ENCODE peak calls at places on chromosome 6, in four cellular contexts. One of them, this sample, is unnamed.

GRCh38 chr6:84908304-84908904 is 144.0 kb upstream of the TBX18 start:
- DNase-seq in H9: no peak
- DNase-seq in IMR-90: no peak
- DNase-seq in H1: no peak
- DNase-seq in this sample: no peak

GRCh38 chr6:3162067-3162497 is 4.7 kb upstream of the TUBB2A start:
- DNase-seq in H9: no peak
- DNase-seq in IMR-90: no peak
- DNase-seq in H1: no peak
- DNase-seq in this sample: no peak

GRCh38 chr6:36268478-36269248 is 1.2 kb upstream of the PNPLA1 start:
- DNase-seq in H9: no peak
- DNase-seq in IMR-90: peak
- DNase-seq in H1: no peak
- DNase-seq in this sample: no peak

GRCh38 chr6:52511572-52512151 is 65.2 kb downstream of the TRAM2 start:
- DNase-seq in H9: no peak
- DNase-seq in IMR-90: peak
- DNase-seq in H1: no peak
- DNase-seq in this sample: no peak

GRCh38 chr6:98946877-98947410 is 802 bp downstream of the FBXL4 start:
- DNase-seq in H9: no peak
- DNase-seq in IMR-90: peak
- DNase-seq in H1: no peak
- DNase-seq in this sample: no peak

GRCh38 chr6:14848019-14848418 is 397.9 kb upstream of the JARID2 start:
- DNase-seq in H9: no peak
- DNase-seq in IMR-90: peak
- DNase-seq in H1: no peak
- DNase-seq in this sample: no peak

GRCh38 chr6:11974089-11974488 is 38.0 kb upstream of the HIVEP1 start:
- DNase-seq in H9: no peak
- DNase-seq in IMR-90: peak
- DNase-seq in H1: no peak
- DNase-seq in this sample: no peak

GRCh38 chr6:115058414-115059211 is 715.8 kb upstream of the HS3ST5 start:
- DNase-seq in H9: no peak
- DNase-seq in IMR-90: no peak
- DNase-seq in H1: no peak
- DNase-seq in this sample: no peak

GRCh38 chr6:133418108-133418507 is 177.0 kb downstream of the EYA4 start:
- DNase-seq in H9: no peak
- DNase-seq in IMR-90: peak
- DNase-seq in H1: no peak
- DNase-seq in this sample: no peak

GRCh38 chr6:119966484-119966883 is 616.9 kb upstream of the MAN1A1 start:
- DNase-seq in H9: peak
- DNase-seq in IMR-90: no peak
- DNase-seq in H1: peak
- DNase-seq in this sample: no peak

GRCh38 chr6:48774276-48774675 is 663.3 kb upstream of the PTCHD4 start:
- DNase-seq in H9: no peak
- DNase-seq in IMR-90: no peak
- DNase-seq in H1: no peak
- DNase-seq in this sample: no peak

GRCh38 chr6:112008482-112008881 is 45.4 kb upstream of the CCN6 start:
- DNase-seq in H9: no peak
- DNase-seq in IMR-90: peak
- DNase-seq in H1: no peak
- DNase-seq in this sample: no peak

GRCh38 chr6:17001188-17001587 is 100.7 kb upstream of the STMND1 start:
- DNase-seq in H9: no peak
- DNase-seq in IMR-90: peak
- DNase-seq in H1: no peak
- DNase-seq in this sample: no peak

GRCh38 chr6:119034827-119035458 is 43.5 kb downstream of the FAM184A start:
- DNase-seq in H9: no peak
- DNase-seq in IMR-90: no peak
- DNase-seq in H1: no peak
- DNase-seq in this sample: no peak

GRCh38 chr6:11710221-11710836 is 68.3 kb downstream of the ADTRP start:
- DNase-seq in H9: no peak
- DNase-seq in IMR-90: peak
- DNase-seq in H1: no peak
- DNase-seq in this sample: no peak

GRCh38 chr6:121791396-121792315 is 356.2 kb downstream of the GJA1 start:
- DNase-seq in H9: peak
- DNase-seq in IMR-90: no peak
- DNase-seq in H1: no peak
- DNase-seq in this sample: no peak

GRCh38 chr6:112934433-112935327 is 587.5 kb downstream of the RFPL4B start:
- DNase-seq in H9: no peak
- DNase-seq in IMR-90: no peak
- DNase-seq in H1: no peak
- DNase-seq in this sample: no peak

GRCh38 chr6:165881812-165882211 is 218.8 kb upstream of the PDE10A start:
- DNase-seq in H9: no peak
- DNase-seq in IMR-90: no peak
- DNase-seq in H1: no peak
- DNase-seq in this sample: no peak

GRCh38 chr6:108944707-108945685 is 96.8 kb downstream of the ARMC2 start:
- DNase-seq in H9: no peak
- DNase-seq in IMR-90: peak
- DNase-seq in H1: no peak
- DNase-seq in this sample: no peak

GRCh38 chr6:112881828-112882227 is 534.7 kb downstream of the RFPL4B start:
- DNase-seq in H9: no peak
- DNase-seq in IMR-90: peak
- DNase-seq in H1: no peak
- DNase-seq in this sample: no peak

GRCh38 chr6:2791124-2792050 is 26.2 kb downstream of the WRNIP1 start:
- DNase-seq in H9: peak
- DNase-seq in IMR-90: peak
- DNase-seq in H1: no peak
- DNase-seq in this sample: peak

GRCh38 chr6:20564777-20565176 is 30.5 kb downstream of the CDKAL1 start:
- DNase-seq in H9: no peak
- DNase-seq in IMR-90: peak
- DNase-seq in H1: no peak
- DNase-seq in this sample: no peak

GRCh38 chr6:42140051-42140450 is 2.4 kb downstream of the C6orf132 start:
- DNase-seq in H9: no peak
- DNase-seq in IMR-90: no peak
- DNase-seq in H1: no peak
- DNase-seq in this sample: no peak

GRCh38 chr6:42443312-42444075 is 8.2 kb downstream of the TRERF1 start:
- DNase-seq in H9: no peak
- DNase-seq in IMR-90: no peak
- DNase-seq in H1: no peak
- DNase-seq in this sample: no peak

GRCh38 chr6:49713346-49713745 is at the start of gene CRISP2:
- DNase-seq in H9: peak
- DNase-seq in IMR-90: no peak
- DNase-seq in H1: no peak
- DNase-seq in this sample: no peak

GRCh38 chr6:135522975-135523692 is 25.6 kb upstream of the AHI1 start:
- DNase-seq in H9: no peak
- DNase-seq in IMR-90: peak
- DNase-seq in H1: no peak
- DNase-seq in this sample: no peak

GRCh38 chr6:134293659-134294161 is 24.2 kb downstream of the SGK1 start:
- DNase-seq in H9: no peak
- DNase-seq in IMR-90: no peak
- DNase-seq in H1: no peak
- DNase-seq in this sample: no peak

GRCh38 chr6:43113431-43114260 is 37.5 kb downstream of the PTK7 start:
- DNase-seq in H9: no peak
- DNase-seq in IMR-90: no peak
- DNase-seq in H1: no peak
- DNase-seq in this sample: no peak

GRCh38 chr6:117451607-117452164 is 25.9 kb upstream of the ROS1 start:
- DNase-seq in H9: no peak
- DNase-seq in IMR-90: peak
- DNase-seq in H1: no peak
- DNase-seq in this sample: no peak

GRCh38 chr6:110188791-110189190 is 8.6 kb downstream of the CDC40 start:
- DNase-seq in H9: no peak
- DNase-seq in IMR-90: peak
- DNase-seq in H1: no peak
- DNase-seq in this sample: no peak

GRCh38 chr6:166464068-166464410 is 81.3 kb upstream of the MPC1 start:
- DNase-seq in H9: no peak
- DNase-seq in IMR-90: no peak
- DNase-seq in H1: no peak
- DNase-seq in this sample: no peak

GRCh38 chr6:73722318-73723060 is 26.5 kb downstream of the CD109 start:
- DNase-seq in H9: no peak
- DNase-seq in IMR-90: peak
- DNase-seq in H1: no peak
- DNase-seq in this sample: no peak

GRCh38 chr6:158958504-158959386 is 41.3 kb downstream of the RSPH3 start:
- DNase-seq in H9: no peak
- DNase-seq in IMR-90: no peak
- DNase-seq in H1: no peak
- DNase-seq in this sample: no peak

DNA sequence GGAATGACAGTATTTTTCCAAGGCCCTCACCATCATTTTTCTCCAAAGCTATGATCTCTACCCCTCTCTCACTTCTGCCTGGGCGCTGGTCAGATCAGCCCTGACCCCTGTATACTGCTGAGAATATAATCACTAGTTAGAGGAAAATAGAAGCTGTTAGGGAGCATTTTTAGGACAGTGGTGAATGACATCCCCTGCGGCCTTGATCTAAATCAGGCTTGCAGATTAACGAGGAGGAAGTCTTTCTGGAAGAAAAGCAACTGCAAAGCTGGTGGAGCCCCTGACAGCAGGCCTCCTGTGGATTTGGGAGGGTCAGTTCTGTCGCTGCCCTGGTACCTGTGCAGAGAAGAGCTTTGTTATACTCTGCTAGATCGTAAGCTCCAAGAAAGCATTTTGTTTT is 107.9 kb downstream of the RPP40 start:
- DNase-seq in H9: peak
- DNase-seq in IMR-90: no peak
- DNase-seq in H1: no peak
- DNase-seq in this sample: no peak
- H2BK5ac ChIP-seq in H9: no peak
- H2BK5ac ChIP-seq in IMR-90: no peak
- H2BK5ac ChIP-seq in H1: no peak
- H2BK5ac ChIP-seq in this sample: no peak

GRCh38 chr6:157681041-157681650 is 141.9 kb upstream of the SNX9 start:
- DNase-seq in H9: no peak
- DNase-seq in IMR-90: no peak
- DNase-seq in H1: no peak
- DNase-seq in this sample: no peak
- H2BK120ac ChIP-seq in H9: no peak
- H2BK120ac ChIP-seq in IMR-90: no peak
- H2BK120ac ChIP-seq in H1: no peak
- H2BK120ac ChIP-seq in this sample: no peak

GRCh38 chr6:86856937-86857563 is 80.3 kb upstream of the HTR1E start:
- DNase-seq in H9: no peak
- DNase-seq in IMR-90: peak
- DNase-seq in H1: peak
- DNase-seq in this sample: peak

GRCh38 chr6:86859513-86859912 is 77.8 kb upstream of the HTR1E start:
- DNase-seq in H9: no peak
- DNase-seq in IMR-90: no peak
- DNase-seq in H1: no peak
- DNase-seq in this sample: no peak

GRCh38 chr6:86858970-86859369 is 78.4 kb upstream of the HTR1E start:
- DNase-seq in H9: no peak
- DNase-seq in IMR-90: no peak
- DNase-seq in H1: no peak
- DNase-seq in this sample: no peak
- H4K91ac ChIP-seq in H9: no peak
- H4K91ac ChIP-seq in IMR-90: no peak
- H4K91ac ChIP-seq in H1: no peak
- H4K91ac ChIP-seq in this sample: no peak

GRCh38 chr6:19289408-19289967 is 547.7 kb upstream of the ID4 start:
- DNase-seq in H9: no peak
- DNase-seq in IMR-90: no peak
- DNase-seq in H1: no peak
- DNase-seq in this sample: no peak

DNA sequence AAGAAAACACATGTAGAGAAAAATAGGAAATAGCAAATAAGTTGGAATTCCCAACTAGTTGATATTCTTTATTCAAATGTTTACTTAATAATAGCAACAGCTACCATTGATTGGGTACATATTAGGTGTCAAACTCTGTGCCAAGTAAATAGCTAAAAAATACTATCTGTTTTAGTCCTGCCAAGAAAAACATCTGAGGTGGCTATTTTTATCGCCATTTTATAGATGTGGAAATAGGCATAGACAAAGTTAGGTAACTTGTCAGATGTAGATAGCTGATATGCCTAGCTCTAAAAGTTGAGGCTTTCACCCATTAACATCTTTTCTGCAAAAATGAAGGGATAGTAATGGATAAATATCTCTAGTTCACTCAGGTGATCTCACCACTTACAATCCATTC is 549.2 kb upstream of the ID4 start:
- DNase-seq in H9: no peak
- DNase-seq in IMR-90: no peak
- DNase-seq in H1: no peak
- DNase-seq in this sample: no peak
- H2BK5ac ChIP-seq in H9: no peak
- H2BK5ac ChIP-seq in IMR-90: no peak
- H2BK5ac ChIP-seq in H1: no peak
- H2BK5ac ChIP-seq in this sample: no peak

DNA sequence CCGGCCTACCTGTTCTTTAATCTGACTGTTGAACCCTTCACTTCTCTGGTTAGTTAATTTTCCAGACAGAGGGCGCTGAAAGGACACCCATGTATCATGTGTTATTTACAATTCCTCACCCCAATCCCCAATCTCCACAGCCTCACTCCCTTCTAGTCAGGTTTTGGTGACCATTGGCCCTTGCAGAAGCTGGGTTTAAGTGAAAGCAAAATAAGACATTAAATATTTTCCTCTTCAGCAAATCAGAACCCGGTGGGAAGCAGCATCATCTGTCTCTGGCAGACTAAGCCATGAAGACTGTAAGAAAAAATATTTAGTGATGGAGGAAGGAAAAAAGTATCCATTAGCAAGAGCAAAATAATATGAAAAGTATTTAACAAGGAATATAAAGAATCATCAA is 9.4 kb upstream of the HLA-DQA1 start:
- DNase-seq in H9: peak
- DNase-seq in IMR-90: peak
- DNase-seq in H1: no peak
- DNase-seq in this sample: no peak
- H2BK120ac ChIP-seq in H9: no peak
- H2BK120ac ChIP-seq in IMR-90: no peak
- H2BK120ac ChIP-seq in H1: no peak
- H2BK120ac ChIP-seq in this sample: no peak

DNA sequence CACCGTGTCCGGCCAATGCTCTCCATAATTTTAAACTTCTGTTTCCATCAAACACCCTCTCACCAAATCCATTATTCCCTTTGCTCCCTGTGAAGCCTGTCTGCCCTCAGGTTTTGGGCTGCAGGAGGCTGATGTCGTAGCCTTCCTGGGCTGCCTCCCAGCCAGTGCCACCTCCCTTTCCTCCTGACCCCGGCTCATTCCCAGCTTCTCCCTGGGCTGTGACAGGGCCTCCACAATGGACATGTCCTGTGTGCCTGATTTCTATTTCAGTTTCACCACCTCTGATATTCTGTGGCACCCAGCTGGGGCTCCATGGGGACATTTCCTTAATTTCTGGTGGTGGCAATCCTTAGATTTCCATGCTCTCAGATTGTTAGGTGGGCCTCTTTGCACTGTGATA is 28.8 kb downstream of the IL20RA start:
- DNase-seq in H9: no peak
- DNase-seq in IMR-90: no peak
- DNase-seq in H1: no peak
- DNase-seq in this sample: no peak
- H4K91ac ChIP-seq in H9: no peak
- H4K91ac ChIP-seq in IMR-90: no peak
- H4K91ac ChIP-seq in H1: no peak
- H4K91ac ChIP-seq in this sample: no peak